ENCODE peak calls at places on chromosomes 12 and 14, in five cellular contexts. One of them, this sample, is unnamed.

GRCh38 chr12:12788675-12789368 is 3.4 kb downstream of the APOLD1 start:
- DNase-seq in lower lobe of right lung: no peak
- DNase-seq in cardiac muscle cell: peak; percentile 81
- DNase-seq in OCI-LY7: peak; percentile 78
- DNase-seq in spleen: no peak
- DNase-seq in this sample: peak; percentile 80

GRCh38 chr12:6235499-6235898 is 35.3 kb downstream of the CD9 start:
- DNase-seq in OCI-LY7: no peak
- DNase-seq in spleen: peak; percentile 79
- DNase-seq in lower lobe of right lung: peak; percentile 86
- DNase-seq in cardiac muscle cell: no peak
- DNase-seq in this sample: peak; percentile 82

GRCh38 chr12:24773996-24774395 is 174.9 kb downstream of the BCAT1 start:
- DNase-seq in lower lobe of right lung: no peak
- DNase-seq in OCI-LY7: no peak
- DNase-seq in cardiac muscle cell: no peak
- DNase-seq in spleen: no peak
- DNase-seq in this sample: no peak

GRCh38 chr12:50505945-50506344 is 1.2 kb downstream of the DIP2B start:
- DNase-seq in OCI-LY7: peak; percentile 60
- DNase-seq in lower lobe of right lung: no peak
- DNase-seq in spleen: no peak
- DNase-seq in cardiac muscle cell: peak; percentile 24
- DNase-seq in this sample: peak; percentile 58

GRCh38 chr14:26021759-26022158 is 576.1 kb downstream of the NOVA1 start:
- DNase-seq in lower lobe of right lung: no peak
- DNase-seq in spleen: no peak
- DNase-seq in cardiac muscle cell: no peak
- DNase-seq in OCI-LY7: no peak
- DNase-seq in this sample: no peak

GRCh38 chr12:56271031-56271430 is 4.3 kb downstream of the COQ10A start:
- DNase-seq in OCI-LY7: peak; percentile 51
- DNase-seq in cardiac muscle cell: peak; percentile 38
- DNase-seq in spleen: no peak
- DNase-seq in lower lobe of right lung: no peak
- DNase-seq in this sample: no peak

GRCh38 chr12:124622326-124622725 is 54.9 kb upstream of the NCOR2 start:
- DNase-seq in lower lobe of right lung: peak; percentile 57
- DNase-seq in cardiac muscle cell: no peak
- DNase-seq in OCI-LY7: no peak
- DNase-seq in spleen: no peak
- DNase-seq in this sample: no peak

GRCh38 chr12:50555471-50555885 is 50.7 kb downstream of the DIP2B start:
- DNase-seq in spleen: no peak
- DNase-seq in cardiac muscle cell: no peak
- DNase-seq in OCI-LY7: no peak
- DNase-seq in lower lobe of right lung: no peak
- DNase-seq in this sample: no peak

GRCh38 chr14:35688427-35688826 is 120.7 kb downstream of the RALGAPA1 start:
- DNase-seq in cardiac muscle cell: no peak
- DNase-seq in lower lobe of right lung: no peak
- DNase-seq in OCI-LY7: no peak
- DNase-seq in spleen: no peak
- DNase-seq in this sample: no peak

GRCh38 chr12:109247831-109248654 is 61.0 kb downstream of the FOXN4 start:
- DNase-seq in spleen: peak; percentile 23
- DNase-seq in lower lobe of right lung: no peak
- DNase-seq in cardiac muscle cell: no peak
- DNase-seq in OCI-LY7: no peak
- DNase-seq in this sample: no peak

GRCh38 chr12:24394246-24394645 is 444.8 kb upstream of the SOX5 start:
- DNase-seq in OCI-LY7: no peak
- DNase-seq in cardiac muscle cell: no peak
- DNase-seq in spleen: no peak
- DNase-seq in lower lobe of right lung: no peak
- DNase-seq in this sample: no peak

GRCh38 chr12:53441040-53441833 is at the start of gene PRR13:
- DNase-seq in cardiac muscle cell: peak; percentile 100
- DNase-seq in lower lobe of right lung: peak; percentile 100
- DNase-seq in OCI-LY7: peak; percentile 100
- DNase-seq in spleen: peak; percentile 99
- DNase-seq in this sample: peak; percentile 100

DNA sequence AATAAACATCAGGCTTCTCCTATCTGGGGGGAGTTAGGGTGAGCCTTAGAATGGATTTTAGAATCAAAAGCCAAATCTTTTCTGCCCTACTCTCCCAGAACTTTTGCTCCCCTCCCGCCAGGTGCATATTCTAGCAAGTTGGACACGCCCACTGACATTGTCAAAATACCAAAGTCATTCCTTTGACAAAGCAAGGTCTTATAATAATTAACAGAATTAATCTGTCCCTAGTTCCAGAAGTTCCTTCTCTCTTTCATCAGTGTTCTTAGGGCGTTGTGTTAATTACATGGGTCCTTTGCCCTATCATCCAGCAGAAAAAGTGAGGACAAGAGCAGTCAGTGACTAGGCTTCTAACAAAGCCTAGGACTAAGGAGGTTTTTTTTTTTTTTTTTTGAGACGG is 2.4 kb downstream of the PRR13 start:
- DNase-seq in lower lobe of right lung: no peak
- DNase-seq in spleen: no peak
- DNase-seq in OCI-LY7: no peak
- DNase-seq in cardiac muscle cell: no peak
- DNase-seq in this sample: no peak
- H3K27ac ChIP-seq in lower lobe of right lung: no peak overlapping the region
- H3K27ac ChIP-seq in spleen: no peak overlapping the region
- H3K27ac ChIP-seq in OCI-LY7: no peak overlapping the region
- H3K27ac ChIP-seq in cardiac muscle cell: no peak overlapping the region
- H3K27ac ChIP-seq in this sample: no peak overlapping the region

DNA sequence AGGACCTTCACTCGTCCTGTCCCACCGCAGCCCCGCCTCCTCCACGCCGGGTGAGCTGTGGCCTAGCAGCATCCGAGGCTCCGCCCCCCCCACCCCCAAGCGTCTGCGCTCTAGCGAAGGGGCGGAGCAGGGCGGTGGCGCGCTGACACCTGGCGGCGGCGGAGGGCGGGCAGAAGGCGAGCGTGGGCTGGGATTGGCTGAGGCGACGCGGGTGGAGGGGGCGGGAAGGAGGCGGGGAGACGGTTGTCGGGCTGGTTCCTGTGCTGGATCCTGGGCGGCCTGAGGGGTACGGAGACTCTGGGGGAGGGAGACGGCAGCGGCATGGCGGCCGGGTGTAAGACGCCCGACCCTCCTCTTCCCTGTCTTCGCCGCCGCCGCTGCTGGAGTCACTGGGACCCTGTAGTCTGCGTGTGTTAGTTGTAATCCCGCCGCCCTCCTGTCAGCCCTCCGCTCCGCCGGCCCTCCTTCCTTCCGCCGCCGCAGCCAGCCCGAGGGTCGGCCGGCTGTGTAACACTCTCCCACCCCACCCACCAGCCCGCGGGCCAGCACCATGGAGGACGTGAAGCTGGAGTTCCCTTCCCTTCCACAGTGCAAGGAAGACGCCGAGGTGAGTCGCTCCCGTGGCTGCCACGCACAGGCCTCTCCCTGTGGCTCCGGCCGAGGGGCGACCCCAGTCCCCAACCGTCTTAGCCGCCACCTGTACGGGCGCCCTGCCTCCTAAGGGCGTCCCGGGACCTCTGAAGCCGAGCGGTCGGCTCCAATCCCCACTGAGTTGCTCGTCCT is at the start of gene STYX:
- DNase-seq in spleen: peak; percentile 100
- DNase-seq in lower lobe of right lung: peak; percentile 100
- DNase-seq in OCI-LY7: peak; percentile 98
- DNase-seq in cardiac muscle cell: peak; percentile 99
- DNase-seq in this sample: peak; percentile 99
- TF ChIP-seq CTCF in spleen: peak; percentile 62
- TF ChIP-seq CTCF in lower lobe of right lung: peak; percentile 21
- TF ChIP-seq CTCF in OCI-LY7: no peak
- TF ChIP-seq CTCF in cardiac muscle cell: no peak
- TF ChIP-seq CTCF in this sample: no peak

GRCh38 chr12:104109446-104110271 is 28.4 kb downstream of the NFYB start:
- DNase-seq in cardiac muscle cell: no peak
- DNase-seq in OCI-LY7: no peak
- DNase-seq in spleen: no peak
- DNase-seq in lower lobe of right lung: no peak
- DNase-seq in this sample: no peak

GRCh38 chr12:104106965-104107364 is 31.0 kb downstream of the NFYB start:
- DNase-seq in spleen: no peak
- DNase-seq in OCI-LY7: no peak
- DNase-seq in cardiac muscle cell: no peak
- DNase-seq in lower lobe of right lung: no peak
- DNase-seq in this sample: no peak

GRCh38 chr12:104105461-104105860 is 32.5 kb downstream of the NFYB start:
- DNase-seq in OCI-LY7: no peak
- DNase-seq in lower lobe of right lung: no peak
- DNase-seq in cardiac muscle cell: peak; percentile 28
- DNase-seq in spleen: no peak
- DNase-seq in this sample: no peak

DNA sequence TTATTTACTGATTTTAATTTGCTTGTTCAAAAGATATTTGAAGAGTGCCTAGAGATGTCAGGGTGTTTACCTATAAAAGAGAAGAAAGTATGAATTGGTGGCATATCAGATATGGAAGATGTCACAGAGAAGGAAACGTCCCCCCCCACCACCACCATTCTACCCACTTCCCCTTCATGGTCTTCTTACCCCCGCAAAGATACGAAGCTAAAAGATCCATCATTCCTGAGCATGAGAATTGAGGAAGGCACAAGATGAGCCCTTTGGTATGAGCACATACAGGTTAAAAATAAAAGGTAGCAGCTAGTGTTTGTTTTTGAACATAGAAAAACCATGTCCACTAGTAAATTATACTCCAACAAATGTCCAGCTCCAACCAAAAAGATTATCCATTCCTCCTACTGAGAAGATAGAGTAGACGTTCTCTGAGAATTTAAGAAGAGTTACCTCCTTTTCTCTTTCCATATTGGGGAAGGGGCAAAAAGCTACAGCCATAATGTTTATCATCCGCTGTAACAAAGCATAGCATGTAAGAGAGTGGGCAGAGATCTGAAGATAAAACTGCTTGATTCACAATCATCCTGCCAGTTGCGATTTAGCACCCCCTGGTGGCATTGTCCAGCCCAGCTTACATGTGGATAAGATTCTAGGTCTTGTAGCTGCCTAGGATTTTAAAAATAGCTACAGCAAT is 29.1 kb downstream of the NFYB start:
- DNase-seq in spleen: peak; percentile 89
- DNase-seq in OCI-LY7: peak; percentile 80
- DNase-seq in lower lobe of right lung: peak; percentile 78
- DNase-seq in cardiac muscle cell: peak; percentile 82
- DNase-seq in this sample: peak; percentile 82
- H3K27ac ChIP-seq in spleen: no peak overlapping the region
- H3K27ac ChIP-seq in OCI-LY7: no peak overlapping the region
- H3K27ac ChIP-seq in lower lobe of right lung: no peak overlapping the region
- H3K27ac ChIP-seq in cardiac muscle cell: no peak overlapping the region
- H3K27ac ChIP-seq in this sample: no peak overlapping the region

GRCh38 chr14:72929316-72930080 is 3.2 kb downstream of the DCAF4 start:
- DNase-seq in cardiac muscle cell: no peak
- DNase-seq in spleen: peak; percentile 71
- DNase-seq in lower lobe of right lung: no peak
- DNase-seq in OCI-LY7: no peak
- DNase-seq in this sample: peak; percentile 83

GRCh38 chr14:72928872-72929271 is 2.6 kb downstream of the DCAF4 start:
- DNase-seq in OCI-LY7: no peak
- DNase-seq in lower lobe of right lung: no peak
- DNase-seq in spleen: peak; percentile 68
- DNase-seq in cardiac muscle cell: no peak
- DNase-seq in this sample: no peak

GRCh38 chr14:72932893-72933292 is 6.6 kb downstream of the DCAF4 start:
- DNase-seq in cardiac muscle cell: no peak
- DNase-seq in lower lobe of right lung: no peak
- DNase-seq in spleen: peak; percentile 16
- DNase-seq in OCI-LY7: no peak
- DNase-seq in this sample: no peak
- TF ChIP-seq CTCF in cardiac muscle cell: no peak
- TF ChIP-seq CTCF in lower lobe of right lung: no peak
- TF ChIP-seq CTCF in spleen: no peak
- TF ChIP-seq CTCF in OCI-LY7: no peak
- TF ChIP-seq CTCF in this sample: no peak

GRCh38 chr14:54766276-54767138 is 136.1 kb downstream of the GCH1 start:
- DNase-seq in OCI-LY7: no peak
- DNase-seq in spleen: peak; percentile 56
- DNase-seq in cardiac muscle cell: no peak
- DNase-seq in lower lobe of right lung: no peak
- DNase-seq in this sample: no peak
- H3K27ac ChIP-seq in OCI-LY7: no peak overlapping the region
- H3K27ac ChIP-seq in spleen: no peak overlapping the region
- H3K27ac ChIP-seq in cardiac muscle cell: no peak overlapping the region
- H3K27ac ChIP-seq in lower lobe of right lung: no peak overlapping the region
- H3K27ac ChIP-seq in this sample: no peak overlapping the region

GRCh38 chr12:82682326-82682725 is 4.4 kb upstream of the TMTC2 start:
- DNase-seq in lower lobe of right lung: no peak
- DNase-seq in cardiac muscle cell: no peak
- DNase-seq in OCI-LY7: no peak
- DNase-seq in spleen: no peak
- DNase-seq in this sample: no peak
- TF ChIP-seq CTCF in lower lobe of right lung: no peak
- TF ChIP-seq CTCF in cardiac muscle cell: no peak
- TF ChIP-seq CTCF in OCI-LY7: no peak
- TF ChIP-seq CTCF in spleen: no peak
- TF ChIP-seq CTCF in this sample: no peak

GRCh38 chr12:8828514-8829127 is 6.2 kb downstream of the A2ML1 start:
- DNase-seq in OCI-LY7: no peak
- DNase-seq in spleen: no peak
- DNase-seq in lower lobe of right lung: no peak
- DNase-seq in cardiac muscle cell: no peak
- DNase-seq in this sample: no peak
- H3K27ac ChIP-seq in OCI-LY7: no peak overlapping the region
- H3K27ac ChIP-seq in spleen: no peak overlapping the region
- H3K27ac ChIP-seq in lower lobe of right lung: no peak overlapping the region
- H3K27ac ChIP-seq in cardiac muscle cell: no peak overlapping the region
- H3K27ac ChIP-seq in this sample: no peak overlapping the region

This sample was measured in upper lobe of left lung.